ENCODE peak calls at places on chromosome 2, in five cellular contexts. One of them, this sample, is unnamed.

GRCh38 chr2:229775614-229776313 is 61.4 kb upstream of the DNER start:
- DNase-seq in NB4: peak; percentile 12
- DNase-seq in SK-N-MC: no peak
- DNase-seq in mesenteric fat pad: no peak
- DNase-seq in GM23248: no peak
- DNase-seq in this sample: no peak

GRCh38 chr2:28956415-28956826 is 24.7 kb upstream of the TOGARAM2 start:
- DNase-seq in NB4: peak; percentile 51
- DNase-seq in SK-N-MC: no peak
- DNase-seq in mesenteric fat pad: no peak
- DNase-seq in GM23248: peak; percentile 74
- DNase-seq in this sample: peak; percentile 50

GRCh38 chr2:70790079-70790963 is at the start of gene FIGLA:
- DNase-seq in NB4: no peak
- DNase-seq in SK-N-MC: no peak
- DNase-seq in mesenteric fat pad: no peak
- DNase-seq in GM23248: no peak
- DNase-seq in this sample: no peak

GRCh38 chr2:8044046-8044594 is 637.7 kb upstream of the ID2 start:
- DNase-seq in NB4: no peak
- DNase-seq in SK-N-MC: no peak
- DNase-seq in mesenteric fat pad: no peak
- DNase-seq in GM23248: no peak
- DNase-seq in this sample: no peak

GRCh38 chr2:66730429-66730828 is 295.5 kb downstream of the MEIS1 start:
- DNase-seq in NB4: no peak
- DNase-seq in SK-N-MC: no peak
- DNase-seq in mesenteric fat pad: no peak
- DNase-seq in GM23248: no peak
- DNase-seq in this sample: no peak

GRCh38 chr2:33510589-33510968 is 34.1 kb downstream of the RASGRP3 start:
- DNase-seq in NB4: no peak
- DNase-seq in SK-N-MC: no peak
- DNase-seq in mesenteric fat pad: no peak
- DNase-seq in GM23248: peak; percentile 36
- DNase-seq in this sample: no peak

GRCh38 chr2:178747767-178748166 is 59.5 kb downstream of the TTN start:
- DNase-seq in NB4: no peak
- DNase-seq in SK-N-MC: no peak
- DNase-seq in mesenteric fat pad: no peak
- DNase-seq in GM23248: peak; percentile 45
- DNase-seq in this sample: no peak

GRCh38 chr2:21643180-21643579 is 519.4 kb downstream of the TDRD15 start:
- DNase-seq in NB4: no peak
- DNase-seq in SK-N-MC: no peak
- DNase-seq in mesenteric fat pad: no peak
- DNase-seq in GM23248: no peak
- DNase-seq in this sample: no peak